ENCODE peak calls at places on chromosomes 5 and 9, in ten cellular contexts. P is NCI-H510A treated with DMSO at 0.1 percent for 48 hours, U is right atrium auricular region, L is gastrocnemius medialis, H is left ventricle myocardium inferior, V is pancreas, Q is globus pallidus, D is T follicular helper cell, G is H54, B is breast epithelium. X is an unnamed sample.

GRCh38 chr9:35813434-35814105 is 1.3 kb downstream of the HINT2 start:
- DNase-seq in P (no peak), H (no peak), G (no peak), B (no peak), Q (no peak), U (no peak), D (no peak), L (no peak), V (no peak), X (no peak)

GRCh38 chr5:2899311-2899710 is 147.8 kb upstream of the IRX2 start:
- DNase-seq in L (no peak), D (no peak), Q (no peak), U (peak), V (no peak), G (no peak), H (no peak), P (no peak), B (no peak), X (no peak)

GRCh38 chr5:69415584-69415958 is 655 bp downstream of the MARVELD2 start:
- DNase-seq in D (no peak), L (no peak), Q (no peak), V (peak), B (peak), U (no peak), H (no peak), P (peak), G (no peak), X (no peak)

GRCh38 chr9:70470050-70471015 is 55.9 kb upstream of the KLF9 start:
- DNase-seq in U (peak), V (peak), Q (no peak), B (no peak), G (no peak), P (no peak), L (peak), H (peak), D (no peak), X (peak)

GRCh38 chr9:99169982-99170761 is 51.6 kb downstream of the ALG2 start:
- DNase-seq in Q (no peak), P (peak), L (no peak), G (no peak), D (no peak), U (no peak), B (no peak), H (no peak), V (no peak), X (no peak)

GRCh38 chr5:51278458-51279049 is 104.7 kb upstream of the ISL1 start:
- DNase-seq in B (no peak), L (no peak), G (no peak), Q (no peak), H (no peak), U (no peak), V (no peak), P (no peak), D (no peak), X (no peak)

GRCh38 chr9:135876936-135877335 is 30.4 kb downstream of the CAMSAP1 start:
- DNase-seq in D (no peak), B (no peak), Q (no peak), L (no peak), U (no peak), V (no peak), G (no peak), P (no peak), H (no peak), X (no peak)

GRCh38 chr5:149037819-149038218 is 25.0 kb downstream of the SH3TC2 start:
- DNase-seq in U (no peak), D (no peak), V (no peak), H (no peak), P (no peak), Q (no peak), B (no peak), G (no peak), L (no peak), X (no peak)

GRCh38 chr5:160507181-160507811 is 85.6 kb downstream of the PTTG1 start:
- DNase-seq in L (no peak), G (peak), D (no peak), H (no peak), B (no peak), V (no peak), P (no peak), U (no peak), Q (peak), X (no peak)

GRCh38 chr9:71928376-71928775 is 16.9 kb downstream of the C9orf85 start:
- DNase-seq in D (no peak), L (no peak), P (no peak), H (no peak), B (no peak), U (no peak), Q (no peak), G (no peak), V (no peak), X (no peak)

GRCh38 chr5:53991942-53992341 is 318.4 kb downstream of the ARL15 start:
- DNase-seq in B (no peak), L (no peak), D (no peak), P (no peak), V (no peak), H (no peak), G (no peak), U (no peak), Q (no peak), X (no peak)

GRCh38 chr9:131707677-131708612 is 31.9 kb downstream of the RAPGEF1 start:
- DNase-seq in P (peak), D (no peak), U (peak), Q (no peak), L (no peak), G (no peak), B (no peak), H (peak), V (peak), X (peak)

GRCh38 chr9:34664281-34665108 is 2.0 kb upstream of the CCL27 start:
- DNase-seq in P (peak), Q (peak), V (peak), U (peak), H (peak), B (peak), D (peak), L (peak), G (peak), X (peak)

GRCh38 chr9:5025416-5025815 is 40.3 kb downstream of the JAK2 start:
- DNase-seq in D (no peak), U (no peak), H (no peak), L (no peak), G (no peak), B (no peak), P (no peak), Q (no peak), V (no peak), X (no peak)

GRCh38 chr5:68046445-68046844 is 169.1 kb upstream of the PIK3R1 start:
- DNase-seq in U (no peak), G (peak), D (no peak), Q (no peak), H (no peak), B (no peak), P (no peak), L (peak), V (no peak), X (no peak)

GRCh38 chr9:78133751-78134150 is 102.1 kb upstream of the CEP78 start:
- DNase-seq in H (no peak), P (no peak), B (no peak), V (no peak), U (no peak), L (no peak), G (no peak), D (no peak), Q (no peak), X (no peak)

GRCh38 chr9:126158591-126159519 is 167.8 kb upstream of the MVB12B start:
- DNase-seq in V (no peak), L (no peak), H (no peak), G (no peak), B (no peak), U (peak), P (no peak), D (no peak), Q (no peak), X (no peak)

GRCh38 chr9:83027153-83027867 is 35.6 kb downstream of the RASEF start:
- DNase-seq in Q (no peak), V (no peak), U (no peak), B (no peak), H (no peak), D (no peak), P (no peak), G (peak), L (no peak), X (no peak)

GRCh38 chr5:143554194-143554717 is 150.8 kb upstream of the NR3C1 start:
- DNase-seq in H (no peak), U (no peak), Q (no peak), P (no peak), G (peak), D (no peak), B (no peak), V (no peak), L (peak), X (no peak)

GRCh38 chr9:78026416-78026815 is 5.2 kb downstream of the GNAQ start:
- DNase-seq in H (no peak), P (no peak), D (no peak), L (no peak), U (no peak), G (no peak), B (no peak), Q (no peak), V (no peak), X (no peak)

GRCh38 chr9:98500337-98500919 is 208.3 kb downstream of the GABBR2 start:
- DNase-seq in H (no peak), U (no peak), V (no peak), D (no peak), Q (no peak), L (no peak), P (no peak), G (no peak), B (no peak), X (no peak)

GRCh38 chr9:124478014-124478753 is 27.9 kb downstream of the ADGRD2 start:
- DNase-seq in U (no peak), G (no peak), Q (no peak), B (no peak), D (no peak), V (no peak), L (no peak), P (peak), H (no peak), X (peak)

GRCh38 chr5:115624994-115625393 is 842 bp downstream of the TMED7 start:
- DNase-seq in L (no peak), G (no peak), B (no peak), Q (no peak), P (no peak), U (no peak), D (no peak), V (no peak), H (no peak), X (no peak)

GRCh38 chr5:14608169-14608568 is 26.6 kb downstream of the OTULINL start:
- DNase-seq in B (no peak), G (no peak), P (no peak), U (no peak), L (no peak), V (no peak), D (no peak), H (no peak), Q (no peak), X (no peak)

X was measured in heart left ventricle.